ENCODE peak calls at places on chromosomes 6 and 20, in four cellular contexts. Y is HepG2, I is K562, F is GM12878. O is an unnamed sample.

GRCh38 chr20:3875378-3875974 is 13.7 kb upstream of the PANK2 start:
- DNase-seq in Y (no peak), I (no peak), F (no peak), O (no peak)

GRCh38 chr6:7140631-7141366 is 33.0 kb downstream of the RREB1 start:
- DNase-seq in Y (peak), I (peak), F (no peak), O (peak)

GRCh38 chr6:151247510-151247909 is 7.7 kb downstream of the AKAP12 start:
- DNase-seq in Y (no peak), I (no peak), F (no peak), O (no peak)

GRCh38 chr6:47426524-47427302 is 50.9 kb upstream of the CD2AP start:
- DNase-seq in Y (no peak), I (no peak), F (no peak), O (no peak)

GRCh38 chr6:166257911-166258318 is 50.3 kb downstream of the PRR18 start:
- DNase-seq in Y (no peak), I (no peak), F (no peak), O (no peak)

GRCh38 chr6:113447088-113447831 is 409.9 kb upstream of the MARCKS start:
- DNase-seq in Y (no peak), I (no peak), F (no peak), O (no peak)

GRCh38 chr6:170062209-170062903 is 228.5 kb downstream of the DLL1 start:
- DNase-seq in Y (no peak), I (no peak), F (no peak), O (no peak)

GRCh38 chr6:37283268-37283667 is 25.3 kb upstream of the TMEM217 start:
- DNase-seq in Y (no peak), I (no peak), F (no peak), O (no peak)

GRCh38 chr6:21906826-21907225 is 313.3 kb downstream of the SOX4 start:
- DNase-seq in Y (no peak), I (no peak), F (no peak), O (no peak)

GRCh38 chr6:47416396-47417345 is 60.9 kb upstream of the CD2AP start:
- DNase-seq in Y (no peak), I (no peak), F (no peak), O (no peak)

GRCh38 chr6:8492536-8493125 is 57.3 kb upstream of the SLC35B3 start:
- DNase-seq in Y (no peak), I (no peak), F (no peak), O (no peak)

GRCh38 chr20:63580796-63581461 is 6.9 kb upstream of the HELZ2 start:
- DNase-seq in Y (peak), I (peak), F (no peak), O (peak)

GRCh38 chr6:159887146-159887545 is 3.6 kb upstream of the MAS1 start:
- DNase-seq in Y (no peak), I (no peak), F (no peak), O (no peak)

GRCh38 chr6:11050735-11051134 is 6.6 kb upstream of the ELOVL2 start:
- DNase-seq in Y (no peak), I (no peak), F (no peak), O (no peak)

GRCh38 chr6:106997392-106998257 is 23.1 kb upstream of the CD24 start:
- DNase-seq in Y (peak), I (peak), F (peak), O (peak)

GRCh38 chr6:152462716-152463115 is 174.4 kb downstream of the SYNE1 start:
- DNase-seq in Y (no peak), I (no peak), F (no peak), O (no peak)

GRCh38 chr20:750801-751200 is 17.5 kb downstream of the SLC52A3 start:
- DNase-seq in Y (no peak), I (peak), F (no peak), O (no peak)

GRCh38 chr6:30556964-30557682 is at the start of gene PRR3:
- DNase-seq in Y (peak), I (peak), F (peak), O (peak)

GRCh38 chr6:141403827-141404226 is 728.9 kb upstream of the GJE1 start:
- DNase-seq in Y (no peak), I (no peak), F (no peak), O (no peak)

GRCh38 chr6:80460396-80460912 is 354.0 kb downstream of the BCKDHB start:
- DNase-seq in Y (no peak), I (no peak), F (no peak), O (no peak)

GRCh38 chr6:38713812-38714211 is 1.3 kb upstream of the DNAH8 start:
- DNase-seq in Y (no peak), I (no peak), F (no peak), O (no peak)

DNA sequence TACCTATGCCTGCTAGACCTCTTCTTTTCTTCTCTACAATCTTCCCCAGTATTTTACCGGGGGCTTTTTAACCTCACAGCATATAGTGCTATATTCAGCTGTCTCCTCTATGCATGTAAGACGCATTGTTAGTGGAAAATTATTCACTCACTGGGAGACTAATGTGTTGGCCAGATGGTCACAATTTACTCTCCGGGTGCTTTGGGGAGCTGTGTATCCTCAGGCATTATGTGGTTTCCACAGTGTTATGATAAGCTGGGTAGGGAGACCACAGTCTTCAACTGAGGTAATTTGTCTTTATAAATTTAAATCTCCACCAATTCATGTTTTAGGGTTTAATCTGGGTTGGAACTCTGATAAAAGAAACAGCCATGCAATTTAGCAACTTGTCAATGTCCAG is 553.9 kb upstream of the PTCHD4 start:
- DNase-seq in Y (no peak), I (no peak), F (no peak), O (no peak)
- TF ChIP-seq FOXM1 in Y (no peak), I (no peak), F (no peak), O (no peak)

GRCh38 chr6:36241728-36242127 is 28.1 kb upstream of the PNPLA1 start:
- DNase-seq in Y (no peak), I (peak), F (peak), O (no peak)
- TF ChIP-seq FOXK2 in Y (no peak), I (no peak), F (no peak), O (no peak)

GRCh38 chr20:60921021-60921622 is 330.9 kb upstream of the CDH4 start:
- DNase-seq in Y (peak), I (peak), F (no peak), O (peak)
- TF ChIP-seq FOXM1 in Y (no peak), I (no peak), F (no peak), O (no peak)

DNA sequence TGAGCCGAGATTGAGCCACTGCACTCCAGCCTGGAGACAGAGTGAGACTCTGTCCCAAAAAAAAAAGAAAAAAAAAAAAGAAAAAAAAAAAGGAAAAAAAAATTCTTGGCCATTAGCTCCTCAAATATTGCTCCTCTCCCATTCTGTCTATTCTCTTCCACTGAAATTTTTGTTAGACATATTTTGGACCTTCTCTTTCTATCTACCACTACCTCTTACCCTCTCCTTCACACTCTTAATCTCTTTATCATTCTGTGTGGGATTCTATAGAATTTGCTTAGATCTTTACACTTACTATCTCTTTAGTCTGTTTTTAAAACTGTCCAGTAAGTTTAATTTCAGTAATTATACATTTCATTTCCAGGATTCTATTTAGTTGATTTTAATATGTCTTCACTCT is 85.0 kb downstream of the IRAK1BP1 start:
- DNase-seq in Y (no peak), I (no peak), F (no peak), O (no peak)
- TF ChIP-seq FOXK2 in Y (no peak), I (no peak), F (no peak), O (no peak)

GRCh38 chr6:45709834-45710233 is 305.8 kb downstream of the CLIC5 start:
- DNase-seq in Y (no peak), I (no peak), F (peak), O (no peak)

GRCh38 chr6:45710304-45710821 is 305.3 kb downstream of the CLIC5 start:
- DNase-seq in Y (no peak), I (no peak), F (peak), O (no peak)

GRCh38 chr6:45704056-45704790 is 311.4 kb downstream of the CLIC5 start:
- DNase-seq in Y (no peak), I (no peak), F (no peak), O (no peak)

GRCh38 chr6:45706319-45706718 is 309.3 kb downstream of the CLIC5 start:
- DNase-seq in Y (no peak), I (no peak), F (no peak), O (no peak)

GRCh38 chr6:45707188-45707587 is 308.5 kb downstream of the CLIC5 start:
- DNase-seq in Y (no peak), I (no peak), F (no peak), O (no peak)
- TF ChIP-seq FOXM1 in Y (no peak), I (no peak), F (no peak), O (no peak)

DNA sequence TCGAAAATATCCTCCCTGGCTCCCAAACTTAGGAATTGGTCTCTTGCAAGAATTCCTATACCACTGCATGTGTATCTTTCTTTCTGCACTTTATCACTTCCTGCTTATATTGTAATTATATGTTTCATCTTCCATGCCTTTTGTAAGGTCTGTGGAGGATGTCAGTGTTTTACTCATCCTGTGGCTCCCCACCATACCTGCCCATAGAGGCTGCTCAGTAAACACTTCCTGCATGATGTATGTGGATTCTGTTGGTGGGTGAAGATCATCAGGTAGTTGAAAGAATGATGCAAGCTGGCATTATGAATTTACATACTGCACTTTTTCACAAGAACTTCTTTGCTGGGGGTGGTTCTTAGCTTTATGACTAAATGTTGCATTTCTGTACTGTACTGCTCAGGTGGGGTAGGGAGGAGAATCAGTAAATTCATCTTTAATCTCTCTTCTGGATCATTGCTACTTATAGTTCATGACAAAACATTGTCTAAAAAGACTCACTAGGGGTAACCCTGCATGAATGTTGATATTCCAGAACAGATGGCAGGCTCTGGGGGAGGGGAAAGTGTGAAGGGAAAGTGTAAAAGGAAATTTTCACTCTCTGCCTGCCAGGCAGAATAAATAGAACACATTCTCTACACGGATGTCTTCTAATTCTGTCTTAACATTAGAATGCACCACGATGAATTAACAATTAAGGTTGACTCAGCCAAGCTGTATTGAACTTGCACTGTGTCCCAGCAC is 35.9 kb upstream of the KLHL31 start:
- DNase-seq in Y (no peak), I (no peak), F (no peak), O (no peak)
- TF ChIP-seq FOXK2 in Y (no peak), I (no peak), F (no peak), O (no peak)

GRCh38 chr20:1897965-1898464 is 2.8 kb downstream of the SIRPA start:
- DNase-seq in Y (no peak), I (no peak), F (peak), O (no peak)
- TF ChIP-seq FOXM1 in Y (no peak), I (no peak), F (peak), O (no peak)